ENCODE peak calls at places on chromosomes 2 and 18, in seven cellular contexts. J, S, A, M, Y, K and G are unnamed samples.

GRCh38 chr2:65351948-65352595 is 80.3 kb downstream of the SPRED2 start:
- DNase-seq in Y (no peak), S (no peak), M (no peak), A (no peak), J (no peak), K (no peak), G (no peak)

GRCh38 chr2:198308368-198308767 is 504.0 kb downstream of the PLCL1 start:
- DNase-seq in Y (no peak), J (no peak), A (no peak), S (no peak), K (no peak), M (no peak), G (no peak)

GRCh38 chr2:12217206-12217605 is 470.8 kb downstream of the LPIN1 start:
- DNase-seq in M (no peak), K (no peak), Y (no peak), S (no peak), A (no peak), J (no peak), G (no peak)

GRCh38 chr2:21034156-21034971 is 9.5 kb downstream of the APOB start:
- DNase-seq in M (no peak), A (no peak), K (no peak), J (no peak), Y (no peak), S (no peak), G (no peak)

GRCh38 chr2:132550285-132550684 is 119.7 kb downstream of the LYPD1 start:
- DNase-seq in M (no peak), A (no peak), Y (no peak), J (peak), K (no peak), S (no peak), G (no peak)

GRCh38 chr2:71721669-71722068 is 268.3 kb downstream of the DYSF start:
- DNase-seq in K (no peak), Y (peak), S (no peak), M (no peak), J (no peak), A (no peak), G (no peak)

GRCh38 chr18:79416022-79416676 is 20.4 kb downstream of the NFATC1 start:
- DNase-seq in A (no peak), M (no peak), J (no peak), Y (no peak), S (no peak), K (no peak), G (no peak)

GRCh38 chr2:36490749-36491148 is 107.2 kb downstream of the FEZ2 start:
- DNase-seq in M (no peak), A (no peak), J (no peak), K (no peak), Y (no peak), S (no peak), G (no peak)

GRCh38 chr18:42574871-42575270 is 540.6 kb downstream of the RIT2 start:
- DNase-seq in S (no peak), K (no peak), A (no peak), Y (no peak), M (no peak), J (no peak), G (no peak)

GRCh38 chr2:187971893-187972292 is 319.8 kb upstream of the GULP1 start:
- DNase-seq in A (no peak), S (no peak), M (no peak), K (no peak), Y (no peak), J (peak), G (no peak)

GRCh38 chr2:161842751-161843433 is 218.7 kb downstream of the SLC4A10 start:
- DNase-seq in Y (no peak), K (no peak), A (no peak), M (no peak), J (no peak), S (no peak), G (peak)

GRCh38 chr2:237291138-237291792 is 122.7 kb downstream of the COL6A3 start:
- DNase-seq in Y (peak), K (no peak), A (no peak), J (peak), M (peak), S (peak), G (no peak)

GRCh38 chr2:164777847-164778246 is 63.8 kb downstream of the COBLL1 start:
- DNase-seq in S (no peak), M (no peak), A (no peak), Y (no peak), J (no peak), K (no peak), G (no peak)

GRCh38 chr2:65934992-65935629 is 499.8 kb upstream of the MEIS1 start:
- DNase-seq in K (no peak), Y (no peak), J (no peak), S (no peak), A (no peak), M (no peak), G (no peak)

GRCh38 chr18:50748243-50749229 is 71.3 kb downstream of the MRO start:
- DNase-seq in A (peak), M (no peak), S (no peak), K (peak), J (peak), Y (no peak), G (no peak)

GRCh38 chr18:61209802-61210201 is 123.4 kb upstream of the CDH20 start:
- DNase-seq in J (no peak), A (no peak), Y (no peak), M (no peak), K (no peak), S (no peak), G (no peak)

DNA sequence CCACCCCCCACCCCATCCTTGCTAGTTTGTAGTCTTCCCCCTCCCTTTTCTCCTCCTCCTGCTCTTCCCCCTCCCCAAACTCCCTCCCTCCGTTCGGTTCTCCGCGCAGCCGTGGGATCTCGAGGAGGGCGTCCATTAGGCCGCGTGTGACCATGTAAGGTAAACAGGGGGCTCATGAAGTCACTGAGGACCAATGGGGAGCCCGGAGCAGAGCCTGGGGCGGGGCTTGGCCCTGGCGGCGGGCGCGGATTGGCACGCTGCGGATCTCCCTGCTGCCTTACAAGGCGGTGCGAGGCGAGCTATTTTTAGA is 246 bp upstream of the KLF7 start:
- DNase-seq in A (peak), J (peak), M (peak), K (peak), S (peak), Y (peak), G (no peak)
- H2AFZ ChIP-seq in A (no peak), J (no peak), M (no peak), K (no peak), S (peak), Y (no peak), G (no peak)

DNA sequence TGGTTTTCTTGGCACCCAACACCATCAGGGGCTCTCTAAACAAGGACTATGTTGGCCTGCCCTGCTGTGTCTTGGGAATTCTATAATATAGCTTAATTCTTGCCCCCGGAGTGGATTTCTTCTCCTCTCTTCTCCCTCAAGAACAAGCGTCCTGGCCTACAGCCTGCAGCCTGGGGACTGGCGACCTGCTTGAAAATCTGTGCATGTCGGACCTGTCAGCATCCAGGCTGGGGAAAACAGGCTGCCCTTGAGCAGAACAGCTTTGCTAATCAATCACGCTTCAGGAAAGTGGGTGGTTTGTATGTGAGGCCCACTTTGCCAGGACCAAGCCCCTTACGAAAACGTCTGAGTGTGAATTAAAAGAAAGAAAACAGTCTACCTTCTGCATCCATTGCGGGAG is 116.8 kb downstream of the BCL2 start:
- DNase-seq in A (no peak), S (no peak), J (no peak), M (no peak), Y (no peak), K (no peak), G (no peak)
- H2AFZ ChIP-seq in A (no peak), S (no peak), J (no peak), M (no peak), Y (no peak), K (no peak), G (no peak)

GRCh38 chr2:118044849-118045248 is 31.0 kb upstream of the CCDC93 start:
- DNase-seq in S (no peak), Y (no peak), K (no peak), M (no peak), J (no peak), A (no peak), G (no peak)

GRCh38 chr2:118048396-118048795 is 34.5 kb upstream of the CCDC93 start:
- DNase-seq in A (no peak), J (no peak), M (no peak), K (no peak), S (peak), Y (peak), G (no peak)

GRCh38 chr2:118046628-118047210 is 32.8 kb upstream of the CCDC93 start:
- DNase-seq in J (peak), S (peak), Y (peak), A (peak), K (no peak), M (no peak), G (peak)

GRCh38 chr2:118049140-118050128 is 35.6 kb upstream of the CCDC93 start:
- DNase-seq in A (no peak), S (no peak), M (peak), Y (no peak), K (no peak), J (no peak), G (peak)

GRCh38 chr2:118047273-118047898 is 33.5 kb upstream of the CCDC93 start:
- DNase-seq in Y (peak), S (peak), J (no peak), M (no peak), A (no peak), K (no peak), G (no peak)
- H2AFZ ChIP-seq in Y (peak), S (no peak), J (no peak), M (peak), A (no peak), K (no peak), G (peak)

GRCh38 chr2:22930781-22931180 is 454.2 kb upstream of the KLHL29 start:
- DNase-seq in K (no peak), J (no peak), A (no peak), M (no peak), Y (no peak), S (no peak), G (no peak)
- H2AFZ ChIP-seq in K (no peak), J (no peak), A (no peak), M (no peak), Y (no peak), S (no peak), G (no peak)

GRCh38 chr2:74458132-74458956 is at the start of gene WBP1:
- DNase-seq in A (peak), M (peak), Y (peak), J (peak), S (peak), K (peak), G (peak)
- H2AFZ ChIP-seq in A (peak), M (peak), Y (peak), J (peak), S (peak), K (no peak), G (peak)

GRCh38 chr2:37721219-37721600 is 49.8 kb upstream of the CDC42EP3 start:
- DNase-seq in K (no peak), M (no peak), A (no peak), S (no peak), Y (peak), J (no peak), G (no peak)
- H2AFZ ChIP-seq in K (no peak), M (no peak), A (no peak), S (no peak), Y (peak), J (no peak), G (no peak)

GRCh38 chr2:233235977-233236376 is 15.5 kb upstream of the ATG16L1 start:
- DNase-seq in J (peak), K (peak), A (peak), Y (no peak), M (no peak), S (no peak), G (no peak)
- H2AFZ ChIP-seq in J (peak), K (no peak), A (no peak), Y (no peak), M (no peak), S (no peak), G (no peak)

GRCh38 chr2:150441226-150441625 is 46.2 kb downstream of the RND3 start:
- DNase-seq in J (no peak), A (no peak), K (no peak), M (no peak), Y (no peak), S (no peak), G (no peak)
- H2AFZ ChIP-seq in J (no peak), A (no peak), K (no peak), M (no peak), Y (no peak), S (no peak), G (no peak)